ENCODE peak calls at places on chromosomes 7 and 10, in four cellular contexts. Z is NCI-H1436, P is skeletal muscle cell, J is NCI-H2029. M is an unnamed sample.

GRCh38 chr7:95596183-95597135 is at the start of gene PDK4:
- DNase-seq in J (peak; percentile 76), Z (no peak), P (no peak), M (no peak)

GRCh38 chr7:45203947-45204445 is 46.4 kb downstream of the RAMP3 start:
- DNase-seq in P (peak; percentile 29), J (no peak), Z (no peak), M (peak; percentile 7)

GRCh38 chr10:90635111-90635798 is 222.6 kb downstream of the HTR7 start:
- DNase-seq in Z (no peak), J (no peak), P (no peak), M (no peak)

GRCh38 chr10:96502561-96503267 is 11.0 kb downstream of the TLL2 start:
- DNase-seq in P (no peak), J (no peak), Z (peak; percentile 91), M (no peak)

GRCh38 chr7:105015631-105015965 is 1.6 kb downstream of the KMT2E start:
- DNase-seq in P (no peak), Z (no peak), J (peak; percentile 19), M (no peak)

GRCh38 chr7:22389892-22390291 is 32.9 kb upstream of the RAPGEF5 start:
- DNase-seq in Z (no peak), P (no peak), J (no peak), M (no peak)

GRCh38 chr7:109638321-109638720 is 1068.6 kb downstream of the DNAJB9 start:
- DNase-seq in J (no peak), Z (no peak), P (no peak), M (no peak)

GRCh38 chr10:97067716-97068391 is 117.9 kb downstream of the SLIT1 start:
- DNase-seq in Z (no peak), P (no peak), J (no peak), M (no peak)

GRCh38 chr7:17144313-17144712 is 154.1 kb upstream of the AHR start:
- DNase-seq in J (no peak), Z (no peak), P (no peak), M (no peak)

GRCh38 chr7:20144801-20145200 is 72.4 kb downstream of the MACC1 start:
- DNase-seq in J (no peak), Z (no peak), P (no peak), M (no peak)

GRCh38 chr7:22223841-22224240 is 133.1 kb downstream of the RAPGEF5 start:
- DNase-seq in J (no peak), P (no peak), Z (no peak), M (no peak)

GRCh38 chr10:129531195-129531968 is 64.3 kb downstream of the MGMT start:
- DNase-seq in J (no peak), P (no peak), Z (no peak), M (peak; percentile 8)

GRCh38 chr10:79066460-79067240 is 2.1 kb upstream of the ZMIZ1 start:
- DNase-seq in Z (peak; percentile 55), P (no peak), J (no peak), M (no peak)

GRCh38 chr10:42939685-42940366 is 137.0 kb upstream of the RET start:
- DNase-seq in P (no peak), J (no peak), Z (no peak), M (no peak)

GRCh38 chr7:52753855-52754254 is 281.6 kb upstream of the POM121L12 start:
- DNase-seq in J (no peak), Z (no peak), P (no peak), M (no peak)

GRCh38 chr10:50416181-50416824 is 165.0 kb upstream of the ASAH2 start:
- DNase-seq in P (no peak), J (no peak), Z (no peak), M (no peak)

GRCh38 chr7:78709658-78710057 is 743.8 kb downstream of the MAGI2 start:
- DNase-seq in J (no peak), Z (no peak), P (no peak), M (no peak)

GRCh38 chr10:33559105-33559504 is 224.6 kb upstream of the NRP1 start:
- DNase-seq in P (peak; percentile 84), J (no peak), Z (no peak), M (peak; percentile 48)